ENCODE peak calls at places on chromosomes 16 and 17, in six cellular contexts. P is stimulated activated naive B cell treated with anti-CD40 and anti-IgM and Interleukin-4, amounts not matched to agents 10 μg/mL and 1 μg/mL and 100 μg/mL, for 72 hours; S is fibroblast of the conjunctiva; D is NCI-H1092; Y is effector memory CD8-positive, alpha-beta T cell; O is head of caudate nucleus. X is an unnamed sample.

GRCh38 chr17:80647746-80648145 is 103.1 kb downstream of the RPTOR start:
- DNase-seq in P (no peak), S (peak; percentile 17), D (no peak), Y (no peak), O (no peak), X (no peak)

GRCh38 chr17:27430882-27431491 is 25.3 kb upstream of the KSR1 start:
- DNase-seq in P (no peak), S (no peak), D (no peak), Y (no peak), O (peak; percentile 18), X (peak; percentile 45)

GRCh38 chr16:27712251-27712711 is 162.3 kb downstream of the KATNIP start:
- DNase-seq in P (no peak), S (no peak), D (no peak), Y (no peak), O (peak; percentile 63), X (no peak)

GRCh38 chr16:9123401-9123800 is 32.0 kb downstream of the HAPSTR1 start:
- DNase-seq in P (no peak), S (no peak), D (no peak), Y (no peak), O (no peak), X (no peak)

GRCh38 chr16:81029930-81030604 is 5.6 kb upstream of the ATMIN start:
- DNase-seq in P (no peak), S (no peak), D (no peak), Y (no peak), O (no peak), X (no peak)

GRCh38 chr17:19650826-19651225 is 2.3 kb downstream of the ALDH3A2 start:
- DNase-seq in P (no peak), S (no peak), D (no peak), Y (no peak), O (no peak), X (no peak)

GRCh38 chr16:89505204-89506112 is 2.7 kb upstream of the SPG7 start:
- DNase-seq in P (peak; percentile 83), S (peak; percentile 82), D (peak; percentile 41), Y (peak; percentile 87), O (peak; percentile 38), X (peak; percentile 86)

GRCh38 chr17:61209524-61209923 is 190.1 kb upstream of the TBX2 start:
- DNase-seq in P (no peak), S (no peak), D (peak; percentile 41), Y (no peak), O (peak; percentile 42), X (no peak)

GRCh38 chr17:1485311-1485747 is 7.2 kb downstream of the MYO1C start:
- DNase-seq in P (peak; percentile 70), S (no peak), D (no peak), Y (no peak), O (no peak), X (peak; percentile 48)

GRCh38 chr17:76544123-76544915 is 4.5 kb downstream of the PRCD start:
- DNase-seq in P (no peak), S (no peak), D (no peak), Y (no peak), O (peak; percentile 71), X (no peak)

GRCh38 chr17:48630925-48631692 is 5.0 kb upstream of the HOXB9 start:
- DNase-seq in P (no peak), S (no peak), D (no peak), Y (no peak), O (no peak), X (no peak)

GRCh38 chr17:64209983-64210382 is 53.1 kb downstream of the TEX2 start:
- DNase-seq in P (no peak), S (no peak), D (no peak), Y (no peak), O (no peak), X (no peak)

GRCh38 chr16:10949424-10949970 is 5.1 kb downstream of the CLEC16A start:
- DNase-seq in P (peak; percentile 80), S (no peak), D (no peak), Y (no peak), O (no peak), X (peak; percentile 42)

GRCh38 chr17:78653382-78653781 is 76.2 kb upstream of the DNAH17 start:
- DNase-seq in P (no peak), S (no peak), D (no peak), Y (no peak), O (no peak), X (peak; percentile 59)

GRCh38 chr17:41894791-41895331 is 23.9 kb downstream of the ACLY start:
- DNase-seq in P (no peak), S (peak; percentile 84), D (no peak), Y (no peak), O (no peak), X (no peak)

GRCh38 chr17:17036520-17036998 is 5.7 kb upstream of the MPRIP start:
- DNase-seq in P (peak; percentile 76), S (no peak), D (no peak), Y (no peak), O (no peak), X (no peak)

GRCh38 chr16:84788968-84789371 is 30.8 kb upstream of the CRISPLD2 start:
- DNase-seq in P (no peak), S (peak; percentile 90), D (no peak), Y (no peak), O (no peak), X (no peak)

GRCh38 chr17:42773290-42774035 is at the start of gene VPS25:
- DNase-seq in P (peak; percentile 76), S (peak; percentile 68), D (peak; percentile 81), Y (peak; percentile 70), O (peak; percentile 81), X (peak; percentile 92)

GRCh38 chr16:23563186-23563585 is 5.7 kb downstream of the UBFD1 start:
- DNase-seq in P (no peak), S (no peak), D (no peak), Y (no peak), O (no peak), X (no peak)

GRCh38 chr16:9308300-9309209 is 217.1 kb downstream of the HAPSTR1 start:
- DNase-seq in P (no peak), S (no peak), D (no peak), Y (no peak), O (no peak), X (no peak)

GRCh38 chr17:31560836-31561235 is 169.4 kb downstream of the RAB11FIP4 start:
- DNase-seq in P (no peak), S (no peak), D (no peak), Y (no peak), O (no peak), X (no peak)

GRCh38 chr17:82222816-82223215 is 6.0 kb upstream of the SLC16A3 start:
- DNase-seq in P (no peak), S (no peak), D (no peak), Y (no peak), O (no peak), X (no peak)

GRCh38 chr16:80804061-80804450 is 342 bp downstream of the CDYL2 start:
- DNase-seq in P (peak; percentile 39), S (peak; percentile 4), D (no peak), Y (peak; percentile 21), O (peak; percentile 60), X (no peak)

GRCh38 chr17:50917418-50917743 is 51.2 kb upstream of the TOB1 start:
- DNase-seq in P (no peak), S (no peak), D (no peak), Y (no peak), O (peak; percentile 42), X (no peak)

GRCh38 chr17:69525920-69526841 is 111.7 kb downstream of the MAP2K6 start:
- DNase-seq in P (no peak), S (peak; percentile 65), D (peak; percentile 8), Y (no peak), O (peak; percentile 41), X (peak; percentile 74)

GRCh38 chr17:81096741-81097133 is 61.8 kb downstream of the BAIAP2 start:
- DNase-seq in P (no peak), S (no peak), D (no peak), Y (no peak), O (no peak), X (no peak)

GRCh38 chr16:28081391-28081790 is 17.9 kb upstream of the GSG1L start:
- DNase-seq in P (no peak), S (no peak), D (no peak), Y (no peak), O (no peak), X (no peak)

GRCh38 chr16:84268661-84269060 is 26.0 kb upstream of the WFDC1 start:
- DNase-seq in P (no peak), S (no peak), D (peak; percentile 7), Y (no peak), O (no peak), X (no peak)

GRCh38 chr16:55515110-55515509 is 6.2 kb downstream of the LPCAT2 start:
- DNase-seq in P (no peak), S (no peak), D (no peak), Y (no peak), O (no peak), X (no peak)

GRCh38 chr17:31116167-31116566 is 21.4 kb downstream of the NF1 start:
- DNase-seq in P (no peak), S (no peak), D (no peak), Y (no peak), O (no peak), X (no peak)

GRCh38 chr17:45719335-45720071 is 64.6 kb upstream of the CRHR1 start:
- DNase-seq in P (no peak), S (peak; percentile 29), D (no peak), Y (no peak), O (no peak), X (peak; percentile 77)

GRCh38 chr16:1771864-1772361 is 570 bp upstream of the NME3 start:
- DNase-seq in P (no peak), S (no peak), D (no peak), Y (no peak), O (no peak), X (no peak)

GRCh38 chr16:86080131-86080875 is 181.3 kb downstream of the IRF8 start:
- DNase-seq in P (no peak), S (no peak), D (no peak), Y (no peak), O (no peak), X (no peak)

GRCh38 chr16:55015181-55015913 is 84.7 kb downstream of the IRX5 start:
- DNase-seq in P (no peak), S (no peak), D (no peak), Y (no peak), O (no peak), X (no peak)